ENCODE peak calls at places on chromosomes 13 and 19, in eight cellular contexts. R is cardiac fibroblast, I is astrocyte of the cerebellum, D is upper lobe of right lung, H is ascending aorta, Y is uterus, P is glutamatergic neuron, S is activated B cell treated with CpG ODN at 0.5 μM for 24 hours. Z is an unnamed sample.

GRCh38 chr13:104008571-104009435 is 942.6 kb upstream of the SLC10A2 start:
- DNase-seq in P (no peak), I (peak), H (no peak), Y (no peak), D (no peak), R (peak), S (no peak), Z (no peak)

GRCh38 chr19:35986664-35987570 is 8.1 kb upstream of the SDHAF1 start:
- DNase-seq in R (no peak), D (no peak), I (no peak), Y (no peak), P (peak), H (no peak), S (peak), Z (peak)

GRCh38 chr13:60448907-60449510 is 52.0 kb downstream of the TDRD3 start:
- DNase-seq in I (peak), H (no peak), D (no peak), P (no peak), R (peak), S (no peak), Y (no peak), Z (peak)

GRCh38 chr19:58560007-58560887 is 1.8 kb upstream of the UBE2M start:
- DNase-seq in R (no peak), P (no peak), S (no peak), D (peak), Y (no peak), I (no peak), H (no peak), Z (no peak)

GRCh38 chr13:95505976-95506375 is 46.5 kb upstream of the CLDN10 start:
- DNase-seq in S (no peak), Y (no peak), H (no peak), I (no peak), D (no peak), R (no peak), P (no peak), Z (no peak)

GRCh38 chr13:48890386-48890785 is 85.3 kb upstream of the FNDC3A start:
- DNase-seq in Y (no peak), P (no peak), R (no peak), S (no peak), H (no peak), D (no peak), I (no peak), Z (no peak)

GRCh38 chr13:35856721-35857346 is 274.3 kb downstream of the DCLK1 start:
- DNase-seq in P (no peak), S (no peak), H (no peak), D (no peak), Y (no peak), I (no peak), R (peak), Z (no peak)

GRCh38 chr19:7743425-7743841 is 3.9 kb downstream of the CD209 start:
- DNase-seq in D (no peak), Y (no peak), I (no peak), S (peak), P (no peak), R (no peak), H (no peak), Z (no peak)

GRCh38 chr13:73661687-73662425 is 472.3 kb downstream of the KLF12 start:
- DNase-seq in H (no peak), I (no peak), P (no peak), D (no peak), S (no peak), Y (no peak), R (no peak), Z (no peak)

GRCh38 chr19:11767633-11768133 is 883 bp downstream of the ZNF441 start:
- DNase-seq in I (no peak), R (peak), D (peak), S (peak), H (peak), P (peak), Y (peak), Z (peak)

GRCh38 chr13:31485651-31486051 is 253.7 kb upstream of the RXFP2 start:
- DNase-seq in S (no peak), D (no peak), P (no peak), Y (no peak), I (no peak), H (no peak), R (peak), Z (no peak)

GRCh38 chr19:19530423-19530804 is 1.7 kb downstream of the YJEFN3 start:
- DNase-seq in P (no peak), R (peak), D (no peak), Y (no peak), H (no peak), I (no peak), S (no peak), Z (no peak)

GRCh38 chr13:111335263-111335662 is 14.8 kb downstream of the TEX29 start:
- DNase-seq in S (no peak), R (no peak), D (no peak), Y (no peak), H (peak), I (no peak), P (no peak), Z (no peak)

GRCh38 chr19:15445807-15446376 is 3.9 kb downstream of the WIZ start:
- DNase-seq in D (no peak), Y (no peak), S (no peak), H (no peak), I (no peak), R (no peak), P (no peak), Z (no peak)

GRCh38 chr19:35202722-35203674 is 25.5 kb downstream of the FAM187B start:
- DNase-seq in D (no peak), H (no peak), Y (no peak), S (no peak), R (no peak), I (no peak), P (no peak), Z (no peak)

GRCh38 chr19:28940751-28941500 is 272.0 kb downstream of the UQCRFS1 start:
- DNase-seq in R (peak), Y (no peak), I (no peak), S (no peak), H (no peak), P (no peak), D (no peak), Z (no peak)

GRCh38 chr19:8302734-8303133 is 5.4 kb downstream of the CD320 start:
- DNase-seq in H (peak), Y (no peak), I (no peak), S (peak), D (peak), P (no peak), R (no peak), Z (no peak)

GRCh38 chr19:8221161-8221560 is 12.0 kb downstream of the CERS4 start:
- DNase-seq in D (peak), Y (no peak), H (no peak), S (no peak), R (no peak), P (no peak), I (no peak), Z (no peak)

GRCh38 chr13:21045101-21045500 is 16.3 kb downstream of the LATS2 start:
- DNase-seq in D (no peak), I (no peak), H (no peak), S (no peak), R (no peak), P (no peak), Y (no peak), Z (no peak)

GRCh38 chr13:113729329-113730019 is 29.6 kb upstream of the TMEM255B start:
- DNase-seq in S (no peak), D (peak), H (no peak), Y (no peak), R (no peak), P (no peak), I (no peak), Z (no peak)

GRCh38 chr13:92316030-92316429 is 910.6 kb upstream of the GPC6 start:
- DNase-seq in Y (no peak), R (no peak), H (no peak), P (no peak), S (no peak), D (no peak), I (no peak), Z (no peak)

GRCh38 chr19:1175020-1175419 is 952 bp upstream of the SBNO2 start:
- DNase-seq in R (no peak), S (no peak), P (no peak), H (no peak), D (no peak), Y (no peak), I (no peak), Z (no peak)

GRCh38 chr19:6979341-6979740 is 41.9 kb downstream of the MBD3L2B start:
- DNase-seq in Y (no peak), S (no peak), H (no peak), P (no peak), I (no peak), D (no peak), R (no peak), Z (no peak)

GRCh38 chr13:64591981-64592380 is 2638.2 kb downstream of the PCDH9 start:
- DNase-seq in R (peak), I (no peak), D (no peak), P (no peak), Y (no peak), S (no peak), H (no peak), Z (no peak)

GRCh38 chr19:58563034-58563573 is 4.7 kb upstream of the UBE2M start:
- DNase-seq in Y (peak), P (peak), H (no peak), S (peak), I (no peak), R (peak), D (peak), Z (no peak)

GRCh38 chr13:69857188-69857821 is 250.3 kb upstream of the ATXN8OS start:
- DNase-seq in Y (no peak), R (peak), H (no peak), I (peak), P (no peak), D (no peak), S (no peak), Z (peak)

GRCh38 chr13:52455677-52456041 is 381 bp downstream of the CKAP2 start:
- DNase-seq in S (peak), H (peak), D (peak), P (peak), Y (peak), R (peak), I (peak), Z (peak)

GRCh38 chr13:42064259-42064658 is 15.8 kb downstream of the DGKH start:
- DNase-seq in S (no peak), H (no peak), I (no peak), P (no peak), R (peak), D (no peak), Y (no peak), Z (no peak)

GRCh38 chr19:39196860-39197562 is at the start of gene NCCRP1:
- DNase-seq in D (no peak), Y (no peak), P (peak), R (no peak), H (no peak), I (no peak), S (no peak), Z (peak)

GRCh38 chr19:47399198-47399597 is 20.1 kb downstream of the MEIS3 start:
- DNase-seq in Y (no peak), S (no peak), R (no peak), I (no peak), P (no peak), D (no peak), H (no peak), Z (no peak)

GRCh38 chr19:13024958-13025653 is 29.8 kb downstream of the NFIX start:
- DNase-seq in D (peak), H (no peak), R (no peak), P (no peak), I (no peak), S (no peak), Y (no peak), Z (no peak)

GRCh38 chr13:70960841-70961443 is 852.7 kb upstream of the KLHL1 start:
- DNase-seq in I (peak), S (no peak), Y (no peak), D (no peak), P (no peak), H (no peak), R (peak), Z (no peak)

GRCh38 chr13:111460548-111461444 is 140.4 kb downstream of the TEX29 start:
- DNase-seq in H (no peak), Y (peak), I (peak), D (no peak), R (peak), P (peak), S (no peak), Z (peak)

GRCh38 chr13:69644447-69644846 is 463.2 kb upstream of the ATXN8OS start:
- DNase-seq in D (no peak), R (no peak), P (no peak), Y (no peak), S (no peak), I (no peak), H (no peak), Z (no peak)

DNA sequence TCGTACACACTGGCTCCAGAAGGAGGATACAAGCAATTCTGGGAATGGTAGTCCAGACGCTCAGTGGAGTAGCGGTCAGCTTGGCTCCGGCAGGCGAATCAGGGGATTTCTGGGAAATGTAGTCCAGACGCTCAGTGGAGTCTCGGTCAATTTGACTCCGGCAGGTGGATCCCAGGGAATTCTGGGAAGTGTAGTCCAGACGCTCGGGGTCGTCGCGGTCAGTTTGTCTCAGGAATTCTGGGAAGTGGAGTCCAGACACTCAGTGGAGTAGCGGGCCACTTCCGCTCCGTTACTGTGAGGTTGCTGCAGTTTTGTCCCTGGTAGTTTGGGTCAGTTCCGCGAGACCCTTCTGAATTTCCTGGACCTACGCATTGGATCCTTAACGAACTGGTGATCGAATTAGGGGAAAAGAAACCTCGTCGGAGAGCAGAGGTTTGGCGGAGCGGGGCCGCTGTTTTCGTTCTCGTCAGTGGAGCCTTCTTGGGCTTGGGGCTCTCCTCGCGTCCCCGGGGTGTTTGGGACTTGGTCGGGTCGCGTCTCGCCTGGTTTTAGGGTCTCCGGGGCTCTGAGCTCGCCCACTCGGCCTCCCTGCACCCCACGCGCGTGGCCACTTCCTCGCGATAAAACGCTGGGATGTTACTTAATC is at the start of gene ZNF225:
- DNase-seq in I (peak), P (peak), D (peak), Y (peak), R (peak), H (peak), S (peak), Z (peak)
- TF ChIP-seq CTCF in I (peak), P (no peak), D (no peak), Y (peak), R (no peak), H (no peak), S (no peak), Z (no peak)

GRCh38 chr19:14089662-14090508 is 666 bp downstream of the SAMD1 start:
- DNase-seq in Y (peak), I (no peak), S (peak), D (peak), H (peak), R (peak), P (peak), Z (peak)

GRCh38 chr19:14091086-14091884 is 734 bp upstream of the SAMD1 start:
- DNase-seq in P (peak), D (peak), R (peak), S (peak), I (no peak), H (peak), Y (peak), Z (peak)

GRCh38 chr19:14090509-14091085 is at the start of gene SAMD1:
- DNase-seq in P (peak), H (peak), Y (peak), R (peak), I (peak), D (peak), S (peak), Z (peak)

GRCh38 chr19:14088634-14089411 is 1.7 kb downstream of the SAMD1 start:
- DNase-seq in S (no peak), D (no peak), Y (no peak), I (no peak), P (no peak), H (no peak), R (no peak), Z (no peak)

GRCh38 chr19:14089412-14089661 is 1.2 kb downstream of the SAMD1 start:
- DNase-seq in Y (no peak), D (no peak), I (no peak), S (no peak), H (no peak), P (no peak), R (peak), Z (no peak)
- TF ChIP-seq CTCF in Y (no peak), D (peak), I (peak), S (no peak), H (no peak), P (peak), R (no peak), Z (no peak)

GRCh38 chr19:41533691-41534090 is 42.3 kb upstream of the CEACAM21 start:
- DNase-seq in P (no peak), I (no peak), D (no peak), Y (no peak), H (no peak), R (no peak), S (no peak), Z (no peak)

GRCh38 chr19:41535029-41535622 is 40.8 kb upstream of the CEACAM21 start:
- DNase-seq in H (no peak), D (no peak), P (no peak), I (no peak), S (no peak), R (no peak), Y (no peak), Z (no peak)

GRCh38 chr19:41541990-41542584 is 33.9 kb upstream of the CEACAM21 start:
- DNase-seq in I (no peak), D (peak), Y (no peak), P (peak), H (peak), S (peak), R (peak), Z (peak)

GRCh38 chr19:41540041-41540695 is 35.8 kb upstream of the CEACAM21 start:
- DNase-seq in R (no peak), Y (no peak), D (no peak), H (no peak), I (no peak), S (no peak), P (no peak), Z (no peak)

DNA sequence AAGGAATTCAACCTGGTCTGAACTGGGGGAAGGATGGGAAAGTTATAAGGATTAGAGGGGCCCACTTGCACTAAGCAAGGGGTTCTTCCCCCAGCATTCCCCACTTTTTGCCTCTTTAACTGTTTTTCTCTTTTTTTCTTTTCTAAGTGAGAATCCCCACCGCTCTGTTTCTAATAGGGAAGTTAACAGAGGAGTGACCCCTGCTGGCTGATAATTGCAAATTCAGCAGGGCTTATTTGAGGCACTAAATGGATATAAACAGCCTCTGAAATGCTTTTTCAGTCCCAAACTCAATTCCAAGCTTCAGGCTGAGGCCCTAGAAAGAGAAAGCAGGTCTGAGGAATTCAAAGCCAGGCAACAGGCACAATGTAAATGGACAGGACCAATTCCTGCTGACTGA is 38.2 kb upstream of the CEACAM21 start:
- DNase-seq in I (no peak), Y (no peak), D (no peak), P (no peak), H (no peak), S (no peak), R (peak), Z (no peak)
- TF ChIP-seq CTCF in I (peak), Y (no peak), D (peak), P (peak), H (peak), S (no peak), R (peak), Z (no peak)

DNA sequence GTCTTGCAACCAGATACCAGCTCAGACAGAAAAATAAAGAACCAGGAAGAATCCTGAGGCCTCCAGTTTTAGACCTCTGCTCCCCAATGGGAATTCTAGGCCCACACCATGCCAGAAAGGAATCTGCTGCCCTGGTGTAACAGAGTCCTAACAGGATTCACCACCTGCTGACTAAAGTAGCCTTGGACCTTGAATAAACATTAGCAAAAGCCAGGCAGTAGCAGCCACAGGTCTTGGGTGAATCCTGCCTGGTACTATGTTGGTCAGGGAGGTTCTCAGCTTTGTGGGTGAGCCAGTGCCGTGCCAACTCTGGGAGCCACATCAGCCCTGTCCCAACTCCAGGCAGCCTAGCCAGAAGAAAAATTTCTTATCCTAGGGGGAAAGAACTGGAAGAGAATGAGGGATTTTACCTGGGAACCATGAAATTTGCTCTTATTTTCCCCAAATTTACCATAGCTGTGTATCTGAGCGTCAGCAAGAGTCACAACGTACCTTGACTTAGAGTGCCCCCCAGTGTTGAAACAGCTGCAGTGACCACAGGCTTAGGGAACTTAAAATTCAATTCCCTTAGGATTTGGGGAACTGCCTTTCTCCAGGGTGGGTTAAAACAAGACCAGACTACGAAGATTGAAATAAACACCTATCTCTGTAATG is 1895.6 kb upstream of the PRR20A start:
- DNase-seq in P (no peak), D (no peak), R (peak), I (no peak), Y (no peak), H (no peak), S (no peak), Z (peak)
- TF ChIP-seq CTCF in P (peak), D (no peak), R (no peak), I (peak), Y (no peak), H (no peak), S (no peak), Z (peak)

Z was measured in nephron progenitor cell.